ENCODE peak calls at places on chromosomes 12 and 14, in seven cellular contexts. One of them, this sample, is unnamed.
A peak's percentile ranks its signal among the peaks of the same experiment; 100 is the strongest.

GRCh38 chr14:62691613-62692489 is 353.4 kb downstream of the KCNH5 start:
- DNase-seq in K562: no peak
- DNase-seq in H1: no peak
- DNase-seq in GM12878: no peak
- DNase-seq in HepG2: peak; percentile 97
- DNase-seq in HCT116: no peak
- DNase-seq in SK-N-SH: no peak
- DNase-seq in this sample: peak; percentile 74

GRCh38 chr14:101198398-101199027 is 295.0 kb upstream of the RTL1 start:
- DNase-seq in GM12878: no peak
- DNase-seq in H1: no peak
- DNase-seq in HCT116: no peak
- DNase-seq in HepG2: no peak
- DNase-seq in K562: no peak
- DNase-seq in SK-N-SH: peak; percentile 10
- DNase-seq in this sample: no peak

GRCh38 chr12:46267618-46268348 is 1.1 kb downstream of the SLC38A1 start:
- DNase-seq in HCT116: no peak
- DNase-seq in K562: peak; percentile 43
- DNase-seq in GM12878: no peak
- DNase-seq in SK-N-SH: peak; percentile 60
- DNase-seq in H1: no peak
- DNase-seq in HepG2: no peak
- DNase-seq in this sample: no peak

GRCh38 chr14:96741151-96741977 is 55.8 kb upstream of the VRK1 start:
- DNase-seq in K562: peak; percentile 79
- DNase-seq in HCT116: no peak
- DNase-seq in SK-N-SH: peak; percentile 91
- DNase-seq in H1: peak; percentile 10
- DNase-seq in HepG2: no peak
- DNase-seq in GM12878: no peak
- DNase-seq in this sample: no peak

GRCh38 chr12:10395390-10395998 is 5.7 kb upstream of the KLRK1 start:
- DNase-seq in H1: no peak
- DNase-seq in SK-N-SH: no peak
- DNase-seq in HepG2: peak; percentile 85
- DNase-seq in HCT116: no peak
- DNase-seq in K562: no peak
- DNase-seq in GM12878: peak; percentile 60
- DNase-seq in this sample: peak; percentile 68

GRCh38 chr12:99911967-99912366 is 72.8 kb downstream of the ANKS1B start:
- DNase-seq in K562: no peak
- DNase-seq in SK-N-SH: no peak
- DNase-seq in H1: no peak
- DNase-seq in HCT116: no peak
- DNase-seq in GM12878: peak; percentile 36
- DNase-seq in HepG2: no peak
- DNase-seq in this sample: no peak

GRCh38 chr12:4908694-4909396 is 860 bp upstream of the KCNA1 start:
- DNase-seq in K562: no peak
- DNase-seq in GM12878: no peak
- DNase-seq in HepG2: no peak
- DNase-seq in SK-N-SH: peak; percentile 12
- DNase-seq in HCT116: no peak
- DNase-seq in H1: peak; percentile 90
- DNase-seq in this sample: no peak

GRCh38 chr14:101502761-101503392 is 58.4 kb upstream of the DIO3 start:
- DNase-seq in K562: no peak
- DNase-seq in GM12878: no peak
- DNase-seq in SK-N-SH: no peak
- DNase-seq in HCT116: no peak
- DNase-seq in HepG2: no peak
- DNase-seq in H1: no peak
- DNase-seq in this sample: no peak

GRCh38 chr12:89453579-89453978 is 71.0 kb downstream of the GALNT4 start:
- DNase-seq in HepG2: peak; percentile 31
- DNase-seq in SK-N-SH: no peak
- DNase-seq in GM12878: no peak
- DNase-seq in HCT116: no peak
- DNase-seq in H1: no peak
- DNase-seq in K562: no peak
- DNase-seq in this sample: no peak

GRCh38 chr12:103524238-103524875 is 28.6 kb upstream of the C12orf42 start:
- DNase-seq in SK-N-SH: no peak
- DNase-seq in HCT116: no peak
- DNase-seq in K562: no peak
- DNase-seq in GM12878: no peak
- DNase-seq in HepG2: no peak
- DNase-seq in H1: no peak
- DNase-seq in this sample: no peak

GRCh38 chr14:59176764-59177163 is 11.7 kb upstream of the DAAM1 start:
- DNase-seq in H1: no peak
- DNase-seq in K562: no peak
- DNase-seq in GM12878: no peak
- DNase-seq in SK-N-SH: no peak
- DNase-seq in HepG2: no peak
- DNase-seq in HCT116: no peak
- DNase-seq in this sample: no peak

GRCh38 chr12:92363295-92364146 is 217.9 kb upstream of the BTG1 start:
- DNase-seq in HCT116: no peak
- DNase-seq in H1: no peak
- DNase-seq in K562: no peak
- DNase-seq in GM12878: peak; percentile 96
- DNase-seq in HepG2: no peak
- DNase-seq in SK-N-SH: peak; percentile 29
- DNase-seq in this sample: no peak

GRCh38 chr12:71938728-71939385 is at the start of gene TPH2:
- DNase-seq in HCT116: peak; percentile 31
- DNase-seq in HepG2: peak; percentile 59
- DNase-seq in H1: peak; percentile 74
- DNase-seq in SK-N-SH: peak; percentile 63
- DNase-seq in GM12878: no peak
- DNase-seq in K562: peak; percentile 81
- DNase-seq in this sample: no peak

GRCh38 chr14:23910081-23910875 is 43.3 kb upstream of the DHRS4 start:
- DNase-seq in H1: peak; percentile 81
- DNase-seq in HepG2: peak; percentile 81
- DNase-seq in SK-N-SH: peak; percentile 73
- DNase-seq in K562: peak; percentile 56
- DNase-seq in GM12878: no peak
- DNase-seq in HCT116: peak; percentile 38
- DNase-seq in this sample: peak; percentile 27

GRCh38 chr12:83676896-83677295 is 990.2 kb downstream of the TMTC2 start:
- DNase-seq in SK-N-SH: no peak
- DNase-seq in HCT116: no peak
- DNase-seq in H1: no peak
- DNase-seq in K562: no peak
- DNase-seq in HepG2: no peak
- DNase-seq in GM12878: no peak
- DNase-seq in this sample: no peak

GRCh38 chr12:131511391-131511802 is 199.5 kb upstream of the SFSWAP start:
- DNase-seq in HepG2: no peak
- DNase-seq in SK-N-SH: no peak
- DNase-seq in K562: no peak
- DNase-seq in H1: peak; percentile 15
- DNase-seq in GM12878: peak; percentile 73
- DNase-seq in HCT116: peak; percentile 3
- DNase-seq in this sample: peak; percentile 8

GRCh38 chr12:50727466-50727865 is 36.4 kb upstream of the ATF1 start:
- DNase-seq in HCT116: no peak
- DNase-seq in HepG2: no peak
- DNase-seq in SK-N-SH: no peak
- DNase-seq in K562: no peak
- DNase-seq in GM12878: no peak
- DNase-seq in H1: no peak
- DNase-seq in this sample: no peak

GRCh38 chr12:130804216-130804615 is 34.8 kb downstream of the STX2 start:
- DNase-seq in SK-N-SH: no peak
- DNase-seq in HepG2: no peak
- DNase-seq in H1: no peak
- DNase-seq in HCT116: no peak
- DNase-seq in K562: no peak
- DNase-seq in GM12878: no peak
- DNase-seq in this sample: no peak

GRCh38 chr14:99579903-99580570 is 24.0 kb downstream of the CCDC85C start:
- DNase-seq in GM12878: no peak
- DNase-seq in HepG2: no peak
- DNase-seq in HCT116: peak; percentile 47
- DNase-seq in SK-N-SH: peak; percentile 64
- DNase-seq in H1: peak; percentile 53
- DNase-seq in K562: peak; percentile 31
- DNase-seq in this sample: no peak

GRCh38 chr12:103561174-103561573 is 25.9 kb upstream of the STAB2 start:
- DNase-seq in GM12878: no peak
- DNase-seq in HepG2: no peak
- DNase-seq in HCT116: no peak
- DNase-seq in K562: no peak
- DNase-seq in H1: no peak
- DNase-seq in SK-N-SH: no peak
- DNase-seq in this sample: no peak

GRCh38 chr12:23756416-23756815 is 193.1 kb downstream of the SOX5 start:
- DNase-seq in SK-N-SH: no peak
- DNase-seq in GM12878: no peak
- DNase-seq in K562: no peak
- DNase-seq in HCT116: no peak
- DNase-seq in H1: no peak
- DNase-seq in HepG2: no peak
- DNase-seq in this sample: no peak

GRCh38 chr12:60529723-60530122 is 933.9 kb downstream of the SLC16A7 start:
- DNase-seq in H1: no peak
- DNase-seq in K562: no peak
- DNase-seq in HepG2: no peak
- DNase-seq in HCT116: no peak
- DNase-seq in GM12878: no peak
- DNase-seq in SK-N-SH: no peak
- DNase-seq in this sample: no peak

GRCh38 chr12:124361074-124361965 is 66.4 kb downstream of the RFLNA start:
- DNase-seq in GM12878: no peak
- DNase-seq in SK-N-SH: no peak
- DNase-seq in H1: no peak
- DNase-seq in K562: no peak
- DNase-seq in HepG2: no peak
- DNase-seq in HCT116: no peak
- DNase-seq in this sample: no peak

GRCh38 chr14:57266060-57266459 is 2.6 kb downstream of the EXOC5 start:
- DNase-seq in HCT116: no peak
- DNase-seq in GM12878: no peak
- DNase-seq in K562: no peak
- DNase-seq in H1: no peak
- DNase-seq in HepG2: no peak
- DNase-seq in SK-N-SH: no peak
- DNase-seq in this sample: no peak

GRCh38 chr14:77707724-77708408 is at the start of the genes ALKBH1 and SLIRP:
- DNase-seq in H1: peak; percentile 36
- DNase-seq in SK-N-SH: peak; percentile 89
- DNase-seq in HCT116: peak; percentile 59
- DNase-seq in GM12878: peak; percentile 26
- DNase-seq in HepG2: peak; percentile 81
- DNase-seq in K562: peak; percentile 66
- DNase-seq in this sample: peak; percentile 36

DNA sequence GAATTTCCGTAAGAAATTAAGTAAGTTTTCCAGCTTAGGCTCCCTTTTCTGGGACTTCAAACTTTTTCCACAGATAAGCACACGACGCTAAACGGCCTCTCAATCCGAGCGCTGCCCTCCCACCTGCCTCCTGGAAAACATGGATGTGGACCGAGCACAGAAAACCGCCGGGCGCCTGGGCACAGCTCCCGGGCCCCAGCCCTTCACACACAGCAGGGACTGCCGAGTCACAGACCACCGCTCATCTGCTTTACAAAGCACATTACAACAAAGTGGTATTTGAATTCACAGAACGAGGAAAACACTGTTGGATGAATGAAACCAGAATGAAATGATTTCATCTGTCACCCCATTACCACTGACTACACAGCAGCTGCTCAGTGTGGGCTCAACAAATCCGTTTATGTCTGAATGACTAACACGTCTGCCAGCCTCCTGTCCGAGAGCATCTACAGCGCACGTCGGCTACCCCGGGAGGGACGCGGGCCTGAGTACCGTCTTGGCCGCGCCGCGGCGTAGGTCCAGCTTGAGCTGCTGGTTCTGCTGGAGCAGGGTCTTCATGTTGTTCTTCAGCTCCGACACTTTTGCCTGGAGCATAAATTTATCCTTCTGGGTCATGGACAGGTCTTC is 13.1 kb upstream of the ANKLE2 start:
- DNase-seq in HepG2: no peak
- DNase-seq in HCT116: no peak
- DNase-seq in H1: no peak
- DNase-seq in SK-N-SH: no peak
- DNase-seq in GM12878: no peak
- DNase-seq in K562: no peak
- DNase-seq in this sample: no peak
- TF ChIP-seq SIN3A in HepG2: no peak
- TF ChIP-seq SIN3A in HCT116: no peak
- TF ChIP-seq SIN3A in H1: no peak
- TF ChIP-seq SIN3A in SK-N-SH: no peak
- TF ChIP-seq SIN3A in GM12878: no peak
- TF ChIP-seq SIN3A in K562: no peak
- TF ChIP-seq SIN3A in this sample: no peak

GRCh38 chr12:30792648-30793499 is 38.1 kb upstream of the CAPRIN2 start:
- DNase-seq in H1: no peak
- DNase-seq in SK-N-SH: no peak
- DNase-seq in GM12878: no peak
- DNase-seq in HCT116: peak; percentile 45
- DNase-seq in HepG2: peak; percentile 18
- DNase-seq in K562: no peak
- DNase-seq in this sample: peak; percentile 83
- TF ChIP-seq SIN3A in H1: no peak
- TF ChIP-seq SIN3A in SK-N-SH: no peak
- TF ChIP-seq SIN3A in GM12878: no peak
- TF ChIP-seq SIN3A in HCT116: peak; percentile 39
- TF ChIP-seq SIN3A in HepG2: no peak
- TF ChIP-seq SIN3A in K562: no peak
- TF ChIP-seq SIN3A in this sample: no peak

GRCh38 chr14:98130691-98131090 is 1141.3 kb downstream of the BCL11B start:
- DNase-seq in GM12878: no peak
- DNase-seq in H1: no peak
- DNase-seq in HepG2: no peak
- DNase-seq in HCT116: no peak
- DNase-seq in SK-N-SH: no peak
- DNase-seq in K562: no peak
- DNase-seq in this sample: no peak
- TF ChIP-seq SIN3A in GM12878: no peak
- TF ChIP-seq SIN3A in H1: no peak
- TF ChIP-seq SIN3A in HepG2: no peak
- TF ChIP-seq SIN3A in HCT116: no peak
- TF ChIP-seq SIN3A in SK-N-SH: no peak
- TF ChIP-seq SIN3A in K562: no peak
- TF ChIP-seq SIN3A in this sample: no peak

DNA sequence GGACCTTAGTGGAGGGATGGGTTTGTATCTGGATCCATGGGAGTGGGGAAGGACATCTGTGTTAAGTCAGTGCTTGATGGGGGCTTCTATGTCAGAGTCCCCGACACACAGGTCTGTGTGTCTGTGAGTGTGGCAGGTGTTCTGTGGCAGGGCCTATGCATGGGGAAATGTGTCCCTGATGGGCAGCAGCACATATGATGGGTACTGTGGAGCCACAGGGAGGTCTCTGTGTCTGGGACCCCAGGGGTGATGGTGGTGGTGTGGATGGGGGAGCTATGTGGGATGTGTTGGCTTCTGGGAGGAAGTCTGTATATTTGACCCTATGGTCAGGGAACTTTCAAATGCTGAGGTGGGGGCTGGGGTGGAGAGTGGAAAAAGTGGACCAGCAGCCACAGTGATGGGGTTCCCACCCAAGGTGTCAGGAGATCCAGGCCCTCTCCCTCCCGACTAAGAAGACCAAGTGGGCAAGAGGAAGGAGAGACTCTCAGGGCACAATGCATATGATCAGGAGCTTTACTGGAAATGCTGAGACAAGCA is 16.5 kb downstream of the KRT7 start:
- DNase-seq in K562: no peak
- DNase-seq in SK-N-SH: no peak
- DNase-seq in HepG2: no peak
- DNase-seq in GM12878: no peak
- DNase-seq in H1: no peak
- DNase-seq in HCT116: no peak
- DNase-seq in this sample: no peak
- TF ChIP-seq SIN3A in K562: no peak
- TF ChIP-seq SIN3A in SK-N-SH: no peak
- TF ChIP-seq SIN3A in HepG2: no peak
- TF ChIP-seq SIN3A in GM12878: no peak
- TF ChIP-seq SIN3A in H1: no peak
- TF ChIP-seq SIN3A in HCT116: no peak
- TF ChIP-seq SIN3A in this sample: no peak